ENCODE peak calls at places on chromosomes 1 and 21, in six cellular contexts. E is GM23248, B is HCT116, M is SK-N-SH, D is neural progenitor cell, N is OCI-LY7. X is an unnamed sample.

GRCh38 chr21:24955275-24955961 is 651.9 kb downstream of the MRPL39 start:
- DNase-seq in M (no peak), B (no peak), E (no peak), N (no peak), D (no peak), X (no peak)

GRCh38 chr21:41923641-41924342 is 30.0 kb downstream of the C2CD2 start:
- DNase-seq in N (no peak), E (peak; percentile 10), D (no peak), B (no peak), M (no peak), X (no peak)

GRCh38 chr1:169186106-169186505 is 79.6 kb downstream of the ATP1B1 start:
- DNase-seq in M (no peak), D (no peak), B (no peak), N (no peak), E (no peak), X (no peak)

GRCh38 chr1:51686450-51686849 is 69.6 kb downstream of the OSBPL9 start:
- DNase-seq in N (no peak), D (no peak), E (peak; percentile 89), M (no peak), B (no peak), X (no peak)

GRCh38 chr1:101060992-101061391 is 35.4 kb upstream of the DPH5 start:
- DNase-seq in D (no peak), B (no peak), N (no peak), M (no peak), E (no peak), X (no peak)

GRCh38 chr1:69911301-69911801 is 294.0 kb downstream of the LRRC40 start:
- DNase-seq in M (no peak), N (no peak), B (no peak), D (no peak), E (peak; percentile 88), X (no peak)

GRCh38 chr1:11256299-11256698 is 6.1 kb downstream of the MTOR start:
- DNase-seq in B (no peak), M (no peak), N (no peak), E (no peak), D (no peak), X (no peak)

GRCh38 chr1:162475089-162475488 is 22.5 kb upstream of the UHMK1 start:
- DNase-seq in M (no peak), B (no peak), N (no peak), D (no peak), E (peak; percentile 4), X (no peak)

GRCh38 chr1:21324368-21325137 is 34.3 kb upstream of the ECE1 start:
- DNase-seq in N (peak; percentile 35), B (peak; percentile 94), E (peak; percentile 95), D (no peak), M (peak; percentile 76), X (peak; percentile 89)

GRCh38 chr1:40673452-40673851 is 8.0 kb upstream of the RIMS3 start:
- DNase-seq in N (no peak), E (peak; percentile 43), B (no peak), M (no peak), D (no peak), X (no peak)

GRCh38 chr1:151251656-151252470 is 2.7 kb upstream of the PSMD4 start:
- DNase-seq in B (peak; percentile 60), N (peak; percentile 87), E (peak; percentile 90), M (peak; percentile 74), D (peak; percentile 85), X (peak; percentile 90)

GRCh38 chr1:3015744-3016143 is 5.5 kb upstream of the ACTRT2 start:
- DNase-seq in M (no peak), B (no peak), D (no peak), N (no peak), E (no peak), X (no peak)

GRCh38 chr1:226436855-226437491 is 29.1 kb upstream of the PARP1 start:
- DNase-seq in M (no peak), N (peak; percentile 99), B (no peak), D (no peak), E (no peak), X (no peak)

GRCh38 chr21:38833122-38833521 is 27.4 kb downstream of the ETS2 start:
- DNase-seq in D (no peak), E (no peak), M (no peak), N (no peak), B (no peak), X (no peak)

GRCh38 chr1:218357893-218358232 is 12.7 kb downstream of the TGFB2 start:
- DNase-seq in D (no peak), M (no peak), E (no peak), B (no peak), N (no peak), X (no peak)

GRCh38 chr1:32969556-32969955 is 4.9 kb upstream of the RNF19B start:
- DNase-seq in D (no peak), N (no peak), E (no peak), M (no peak), B (no peak), X (no peak)

GRCh38 chr1:232521660-232522059 is 108.3 kb downstream of the SIPA1L2 start:
- DNase-seq in M (no peak), N (no peak), B (no peak), E (peak; percentile 39), D (no peak), X (no peak)

GRCh38 chr1:6179564-6180175 is 451 bp downstream of the CHD5 start:
- DNase-seq in M (peak; percentile 80), N (no peak), E (peak; percentile 38), B (no peak), D (peak; percentile 37), X (no peak)

GRCh38 chr1:38929054-38929453 is 12.6 kb downstream of the RHBDL2 start:
- DNase-seq in N (no peak), M (no peak), E (no peak), B (no peak), D (no peak), X (no peak)

GRCh38 chr1:113320272-113320671 is 70.0 kb upstream of the MAGI3 start:
- DNase-seq in M (no peak), B (no peak), D (no peak), E (no peak), N (no peak), X (no peak)

GRCh38 chr1:12618661-12619395 is 818 bp upstream of the DHRS3 start:
- DNase-seq in M (peak; percentile 43), B (peak; percentile 78), E (peak; percentile 93), N (no peak), D (peak; percentile 79), X (peak; percentile 91)

GRCh38 chr1:115064461-115064860 is 24.8 kb downstream of the TSPAN2 start:
- DNase-seq in N (no peak), E (no peak), M (peak; percentile 50), B (no peak), D (no peak), X (no peak)
- H3K4me3 ChIP-seq in N (no peak overlapping the region), E (no peak overlapping the region), M (no peak overlapping the region), B (no peak overlapping the region), D (no peak overlapping the region), X (no peak overlapping the region)

GRCh38 chr1:182781849-182782586 is 7.6 kb upstream of the NPL start:
- DNase-seq in D (peak; percentile 78), B (peak; percentile 48), E (peak; percentile 75), N (peak; percentile 86), M (peak; percentile 45), X (peak; percentile 78)
- H2AFZ ChIP-seq in D (peak overlapping the region; percentile 1), B (peak overlapping the region; percentile 83), E (no peak overlapping the region), N (peak overlapping the region; percentile 62), M (no peak overlapping the region), X (no peak overlapping the region)

GRCh38 chr1:216604771-216605170 is 118.5 kb downstream of the ESRRG start:
- DNase-seq in E (no peak), B (no peak), M (no peak), D (no peak), N (no peak), X (no peak)

GRCh38 chr1:216600730-216601426 is 122.4 kb downstream of the ESRRG start:
- DNase-seq in M (peak; percentile 88), B (no peak), E (peak; percentile 87), D (peak; percentile 85), N (no peak), X (peak; percentile 90)

GRCh38 chr1:216601427-216601751 is 121.8 kb downstream of the ESRRG start:
- DNase-seq in B (no peak), E (no peak), N (no peak), D (no peak), M (no peak), X (no peak)

DNA sequence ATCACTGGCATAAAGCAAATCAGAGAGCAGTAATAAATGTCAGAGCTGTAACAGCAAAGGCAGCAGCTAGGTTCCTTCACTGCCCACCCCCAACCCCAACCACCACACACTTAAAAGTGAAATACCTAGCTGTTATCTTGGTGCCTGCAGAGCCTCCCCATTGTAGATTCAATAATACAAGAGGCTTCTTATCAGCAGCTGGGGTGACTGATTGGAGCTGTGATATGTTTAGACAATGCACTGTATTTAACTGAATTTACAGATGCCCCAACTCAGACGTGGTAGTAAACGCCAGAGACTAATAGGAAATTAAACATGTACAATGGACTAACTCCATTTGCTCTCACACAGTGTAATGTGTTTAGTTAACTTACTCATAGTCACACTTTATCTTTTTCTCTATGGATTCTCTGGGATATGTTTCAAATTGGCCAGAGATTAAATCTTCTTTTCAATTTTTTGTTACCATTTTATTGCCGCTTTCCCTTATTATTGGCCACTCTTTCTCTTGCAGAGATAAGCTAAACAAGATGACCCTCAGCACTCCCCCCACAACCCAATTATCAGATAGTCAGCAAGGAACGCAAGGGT is 117.1 kb downstream of the ESRRG start:
- DNase-seq in M (peak; percentile 68), N (no peak), D (no peak), B (no peak), E (no peak), X (no peak)
- TF ChIP-seq EZH2phosphoT487 in M (no peak), N (no peak), D (no peak), B (no peak), E (no peak), X (no peak)

GRCh38 chr1:246577082-246577719 is 10.9 kb downstream of the CNST start:
- DNase-seq in N (no peak), E (no peak), B (no peak), M (no peak), D (no peak), X (no peak)
- H3K4me3 ChIP-seq in N (no peak overlapping the region), E (peak overlapping the region; percentile 24), B (no peak overlapping the region), M (no peak overlapping the region), D (no peak overlapping the region), X (no peak overlapping the region)

GRCh38 chr1:172394167-172394751 is 26.2 kb upstream of the C1orf105 start:
- DNase-seq in E (peak; percentile 49), M (no peak), N (peak; percentile 59), B (no peak), D (no peak), X (peak; percentile 54)

GRCh38 chr1:172394811-172395210 is 25.7 kb upstream of the C1orf105 start:
- DNase-seq in B (no peak), M (no peak), N (no peak), D (no peak), E (peak; percentile 54), X (no peak)

GRCh38 chr1:172390620-172391491 is 29.6 kb upstream of the C1orf105 start:
- DNase-seq in M (no peak), N (peak; percentile 37), D (peak; percentile 23), B (no peak), E (peak; percentile 81), X (peak; percentile 37)

GRCh38 chr1:172391972-172392371 is 28.5 kb upstream of the C1orf105 start:
- DNase-seq in B (no peak), N (no peak), M (no peak), E (no peak), D (no peak), X (no peak)

DNA sequence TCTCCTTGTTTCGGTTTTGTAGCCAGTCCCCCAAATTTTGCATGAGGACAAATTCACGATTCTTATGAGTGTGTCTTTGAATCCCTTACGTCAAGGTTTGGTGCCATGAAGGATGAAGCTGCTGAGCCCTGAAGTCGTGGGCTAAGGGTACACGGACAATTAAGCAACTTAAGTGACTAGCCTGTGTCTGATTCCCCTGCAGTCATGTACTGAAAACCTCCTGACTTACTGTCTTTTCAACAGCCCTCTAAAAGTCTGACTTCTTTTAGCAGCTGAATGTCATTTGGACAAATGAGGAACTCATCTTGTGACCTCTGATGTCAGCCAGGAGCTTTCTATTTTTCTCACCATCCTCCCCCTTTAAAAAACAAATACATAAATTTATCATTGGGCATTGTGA is 27.1 kb upstream of the C1orf105 start:
- DNase-seq in B (no peak), M (no peak), D (no peak), N (peak; percentile 19), E (no peak), X (no peak)
- H2AFZ ChIP-seq in B (no peak overlapping the region), M (no peak overlapping the region), D (no peak overlapping the region), N (peak overlapping the region; percentile 77), E (peak overlapping the region; percentile 47), X (no peak overlapping the region)